ENCODE peak calls at places on chromosomes 12 and 14, in six cellular contexts. One of them, this sample, is unnamed.

GRCh38 chr14:94312481-94313246 is 10.5 kb downstream of the SERPINA6 start:
- DNase-seq in fibroblast of lung: no peak
- DNase-seq in PC-3: no peak
- DNase-seq in lower leg skin: no peak
- DNase-seq in RWPE1: peak
- DNase-seq in mucosa of descending colon: no peak
- DNase-seq in this sample: no peak

GRCh38 chr12:46370792-46371717 is 1.5 kb downstream of the SLC38A2 start:
- DNase-seq in lower leg skin: peak
- DNase-seq in PC-3: peak
- DNase-seq in fibroblast of lung: peak
- DNase-seq in mucosa of descending colon: peak
- DNase-seq in RWPE1: peak
- DNase-seq in this sample: peak

GRCh38 chr12:59808317-59808910 is 212.6 kb downstream of the SLC16A7 start:
- DNase-seq in RWPE1: peak
- DNase-seq in PC-3: peak
- DNase-seq in fibroblast of lung: peak
- DNase-seq in lower leg skin: no peak
- DNase-seq in mucosa of descending colon: peak
- DNase-seq in this sample: no peak

GRCh38 chr12:49538740-49539403 is at the start of gene KCNH3:
- DNase-seq in RWPE1: peak
- DNase-seq in mucosa of descending colon: peak
- DNase-seq in fibroblast of lung: peak
- DNase-seq in PC-3: peak
- DNase-seq in lower leg skin: peak
- DNase-seq in this sample: peak

GRCh38 chr14:54362759-54363437 is 33.9 kb upstream of the CDKN3 start:
- DNase-seq in lower leg skin: no peak
- DNase-seq in PC-3: no peak
- DNase-seq in RWPE1: no peak
- DNase-seq in fibroblast of lung: no peak
- DNase-seq in mucosa of descending colon: no peak
- DNase-seq in this sample: no peak

GRCh38 chr12:128806573-128806972 is 17.2 kb downstream of the SLC15A4 start:
- DNase-seq in lower leg skin: no peak
- DNase-seq in mucosa of descending colon: no peak
- DNase-seq in PC-3: no peak
- DNase-seq in fibroblast of lung: no peak
- DNase-seq in RWPE1: no peak
- DNase-seq in this sample: no peak

GRCh38 chr14:73811164-73811503 is 40.5 kb upstream of the PTGR2 start:
- DNase-seq in RWPE1: no peak
- DNase-seq in mucosa of descending colon: no peak
- DNase-seq in PC-3: no peak
- DNase-seq in fibroblast of lung: no peak
- DNase-seq in lower leg skin: no peak
- DNase-seq in this sample: no peak

GRCh38 chr12:64566882-64567517 is 43.3 kb upstream of the RASSF3 start:
- DNase-seq in RWPE1: no peak
- DNase-seq in fibroblast of lung: no peak
- DNase-seq in PC-3: no peak
- DNase-seq in lower leg skin: no peak
- DNase-seq in mucosa of descending colon: no peak
- DNase-seq in this sample: peak

GRCh38 chr12:32970465-32971110 is 74.0 kb upstream of the PKP2 start:
- DNase-seq in RWPE1: peak
- DNase-seq in PC-3: peak
- DNase-seq in mucosa of descending colon: no peak
- DNase-seq in lower leg skin: no peak
- DNase-seq in fibroblast of lung: no peak
- DNase-seq in this sample: no peak

GRCh38 chr14:89921896-89922548 is 32.5 kb downstream of the EFCAB11 start:
- DNase-seq in PC-3: peak
- DNase-seq in fibroblast of lung: peak
- DNase-seq in lower leg skin: no peak
- DNase-seq in mucosa of descending colon: no peak
- DNase-seq in RWPE1: peak
- DNase-seq in this sample: no peak

GRCh38 chr12:103326190-103326589 is 169.6 kb downstream of the C12orf42 start:
- DNase-seq in fibroblast of lung: no peak
- DNase-seq in RWPE1: peak
- DNase-seq in mucosa of descending colon: peak
- DNase-seq in PC-3: peak
- DNase-seq in lower leg skin: no peak
- DNase-seq in this sample: no peak

GRCh38 chr14:77039285-77040058 is 11.0 kb upstream of the IRF2BPL start:
- DNase-seq in RWPE1: no peak
- DNase-seq in mucosa of descending colon: no peak
- DNase-seq in lower leg skin: no peak
- DNase-seq in PC-3: no peak
- DNase-seq in fibroblast of lung: peak
- DNase-seq in this sample: no peak

DNA sequence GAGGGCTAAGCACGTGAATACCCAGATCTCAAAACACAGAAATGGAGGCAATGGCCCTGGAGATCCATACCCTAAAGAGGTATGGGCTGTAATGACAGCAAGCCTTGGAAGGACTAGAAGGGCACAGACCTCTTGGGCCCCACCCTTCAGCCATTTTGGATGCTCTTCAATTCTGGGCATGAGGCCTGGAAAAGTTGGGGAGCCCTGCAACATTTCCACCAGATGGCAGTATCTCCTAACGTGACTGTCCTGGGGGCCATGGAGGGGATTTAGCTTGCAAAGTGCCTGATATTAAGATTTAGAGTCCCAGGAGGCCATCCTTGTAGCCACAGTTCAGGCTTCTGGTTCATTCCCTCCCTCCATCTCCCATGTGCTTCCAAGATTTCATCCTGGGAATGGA is 30.2 kb downstream of the KCNA5 start:
- DNase-seq in fibroblast of lung: no peak
- DNase-seq in RWPE1: no peak
- DNase-seq in mucosa of descending colon: no peak
- DNase-seq in lower leg skin: no peak
- DNase-seq in PC-3: no peak
- DNase-seq in this sample: no peak
- TF ChIP-seq CTCF in fibroblast of lung: peak
- TF ChIP-seq CTCF in RWPE1: no peak
- TF ChIP-seq CTCF in mucosa of descending colon: no peak
- TF ChIP-seq CTCF in lower leg skin: no peak
- TF ChIP-seq CTCF in PC-3: peak
- TF ChIP-seq CTCF in this sample: peak

GRCh38 chr12:31804185-31804504 is 75.3 kb upstream of the AMN1 start:
- DNase-seq in RWPE1: no peak
- DNase-seq in fibroblast of lung: no peak
- DNase-seq in lower leg skin: no peak
- DNase-seq in PC-3: no peak
- DNase-seq in mucosa of descending colon: no peak
- DNase-seq in this sample: no peak
- TF ChIP-seq CTCF in RWPE1: no peak
- TF ChIP-seq CTCF in fibroblast of lung: no peak
- TF ChIP-seq CTCF in lower leg skin: no peak
- TF ChIP-seq CTCF in PC-3: no peak
- TF ChIP-seq CTCF in mucosa of descending colon: no peak
- TF ChIP-seq CTCF in this sample: no peak

GRCh38 chr12:51374346-51374745 is 16.9 kb downstream of the GALNT6 start:
- DNase-seq in lower leg skin: no peak
- DNase-seq in fibroblast of lung: no peak
- DNase-seq in mucosa of descending colon: no peak
- DNase-seq in RWPE1: no peak
- DNase-seq in PC-3: no peak
- DNase-seq in this sample: no peak

GRCh38 chr12:51378749-51379148 is 12.5 kb downstream of the GALNT6 start:
- DNase-seq in mucosa of descending colon: no peak
- DNase-seq in PC-3: no peak
- DNase-seq in lower leg skin: no peak
- DNase-seq in fibroblast of lung: no peak
- DNase-seq in RWPE1: no peak
- DNase-seq in this sample: no peak

GRCh38 chr12:51374856-51375255 is 16.4 kb downstream of the GALNT6 start:
- DNase-seq in fibroblast of lung: no peak
- DNase-seq in RWPE1: no peak
- DNase-seq in mucosa of descending colon: no peak
- DNase-seq in PC-3: no peak
- DNase-seq in lower leg skin: no peak
- DNase-seq in this sample: no peak

GRCh38 chr12:51379571-51379970 is 11.6 kb downstream of the GALNT6 start:
- DNase-seq in lower leg skin: no peak
- DNase-seq in mucosa of descending colon: no peak
- DNase-seq in PC-3: no peak
- DNase-seq in fibroblast of lung: no peak
- DNase-seq in RWPE1: no peak
- DNase-seq in this sample: no peak

DNA sequence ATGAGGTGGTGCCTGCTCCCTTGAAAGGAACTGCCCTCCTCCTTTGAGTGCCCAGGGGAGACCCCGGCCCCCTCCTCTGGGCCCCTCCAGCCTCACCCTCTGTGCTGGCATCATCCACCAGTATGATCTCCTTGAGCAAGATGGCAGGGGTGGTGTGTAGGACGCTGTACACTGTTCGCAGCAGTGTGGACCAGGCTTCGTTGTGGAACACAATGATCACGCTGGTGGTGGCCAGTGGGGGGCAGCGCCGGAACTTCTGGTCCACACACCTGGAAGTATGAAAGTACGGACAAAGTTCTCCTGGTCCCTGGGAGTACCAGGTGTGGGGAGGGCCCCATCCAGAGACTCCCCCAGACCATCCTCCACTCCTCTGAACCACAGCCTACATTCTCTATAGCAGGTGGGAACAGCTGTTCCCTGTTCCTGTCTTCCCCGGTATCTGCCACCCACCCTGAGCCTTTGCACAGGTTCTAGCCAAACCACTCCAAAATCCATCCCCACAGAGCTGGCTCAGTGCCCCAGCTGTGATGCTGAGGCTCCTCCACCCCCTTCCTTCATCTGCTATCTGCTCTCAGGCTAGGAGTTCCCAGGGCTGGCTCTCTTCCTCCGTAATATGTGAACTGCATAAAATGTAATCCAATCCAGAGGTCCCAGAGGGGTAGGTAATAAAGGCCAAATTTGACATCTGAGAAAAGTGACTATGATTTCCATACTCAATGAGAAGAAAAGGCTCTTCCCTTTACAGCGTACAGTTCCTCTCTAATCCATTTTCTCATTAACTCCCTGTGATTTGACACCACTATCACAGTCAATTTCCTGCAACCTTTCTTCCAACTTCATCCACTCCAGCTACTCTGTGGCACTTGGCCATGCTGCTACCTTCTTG is 13.9 kb downstream of the GALNT6 start:
- DNase-seq in RWPE1: no peak
- DNase-seq in mucosa of descending colon: no peak
- DNase-seq in fibroblast of lung: no peak
- DNase-seq in lower leg skin: no peak
- DNase-seq in PC-3: no peak
- DNase-seq in this sample: no peak
- TF ChIP-seq CTCF in RWPE1: no peak
- TF ChIP-seq CTCF in mucosa of descending colon: no peak
- TF ChIP-seq CTCF in fibroblast of lung: no peak
- TF ChIP-seq CTCF in lower leg skin: no peak
- TF ChIP-seq CTCF in PC-3: peak
- TF ChIP-seq CTCF in this sample: no peak

GRCh38 chr14:70954068-70954467 is 46.8 kb downstream of the PCNX1 start:
- DNase-seq in PC-3: no peak
- DNase-seq in mucosa of descending colon: no peak
- DNase-seq in RWPE1: no peak
- DNase-seq in lower leg skin: no peak
- DNase-seq in fibroblast of lung: no peak
- DNase-seq in this sample: no peak

GRCh38 chr14:70952485-70952884 is 45.2 kb downstream of the PCNX1 start:
- DNase-seq in fibroblast of lung: no peak
- DNase-seq in RWPE1: no peak
- DNase-seq in mucosa of descending colon: no peak
- DNase-seq in lower leg skin: no peak
- DNase-seq in PC-3: no peak
- DNase-seq in this sample: no peak

GRCh38 chr14:70957710-70958109 is 50.5 kb downstream of the PCNX1 start:
- DNase-seq in RWPE1: no peak
- DNase-seq in fibroblast of lung: no peak
- DNase-seq in mucosa of descending colon: no peak
- DNase-seq in PC-3: no peak
- DNase-seq in lower leg skin: no peak
- DNase-seq in this sample: no peak

GRCh38 chr14:70956511-70956910 is 49.3 kb downstream of the PCNX1 start:
- DNase-seq in lower leg skin: no peak
- DNase-seq in fibroblast of lung: no peak
- DNase-seq in mucosa of descending colon: no peak
- DNase-seq in PC-3: no peak
- DNase-seq in RWPE1: no peak
- DNase-seq in this sample: no peak

GRCh38 chr14:70955543-70956480 is 48.6 kb downstream of the PCNX1 start:
- DNase-seq in mucosa of descending colon: no peak
- DNase-seq in fibroblast of lung: no peak
- DNase-seq in lower leg skin: no peak
- DNase-seq in PC-3: peak
- DNase-seq in RWPE1: peak
- DNase-seq in this sample: no peak
- TF ChIP-seq CTCF in mucosa of descending colon: no peak
- TF ChIP-seq CTCF in fibroblast of lung: peak
- TF ChIP-seq CTCF in lower leg skin: no peak
- TF ChIP-seq CTCF in PC-3: peak
- TF ChIP-seq CTCF in RWPE1: peak
- TF ChIP-seq CTCF in this sample: peak

GRCh38 chr12:89267404-89267803 is 84.9 kb downstream of the DUSP6 start:
- DNase-seq in RWPE1: no peak
- DNase-seq in lower leg skin: no peak
- DNase-seq in mucosa of descending colon: no peak
- DNase-seq in fibroblast of lung: no peak
- DNase-seq in PC-3: peak
- DNase-seq in this sample: no peak

GRCh38 chr12:89263874-89264273 is 88.4 kb downstream of the DUSP6 start:
- DNase-seq in fibroblast of lung: no peak
- DNase-seq in RWPE1: no peak
- DNase-seq in lower leg skin: no peak
- DNase-seq in mucosa of descending colon: no peak
- DNase-seq in PC-3: no peak
- DNase-seq in this sample: no peak

GRCh38 chr12:89273525-89273924 is 78.8 kb downstream of the DUSP6 start:
- DNase-seq in RWPE1: no peak
- DNase-seq in fibroblast of lung: no peak
- DNase-seq in lower leg skin: no peak
- DNase-seq in PC-3: no peak
- DNase-seq in mucosa of descending colon: no peak
- DNase-seq in this sample: no peak

GRCh38 chr12:89270548-89270947 is 81.8 kb downstream of the DUSP6 start:
- DNase-seq in PC-3: no peak
- DNase-seq in fibroblast of lung: no peak
- DNase-seq in mucosa of descending colon: no peak
- DNase-seq in RWPE1: no peak
- DNase-seq in lower leg skin: no peak
- DNase-seq in this sample: no peak

GRCh38 chr12:89269184-89269583 is 83.1 kb downstream of the DUSP6 start:
- DNase-seq in mucosa of descending colon: no peak
- DNase-seq in fibroblast of lung: no peak
- DNase-seq in lower leg skin: no peak
- DNase-seq in RWPE1: no peak
- DNase-seq in PC-3: no peak
- DNase-seq in this sample: no peak
- TF ChIP-seq CTCF in mucosa of descending colon: no peak
- TF ChIP-seq CTCF in fibroblast of lung: no peak
- TF ChIP-seq CTCF in lower leg skin: no peak
- TF ChIP-seq CTCF in RWPE1: no peak
- TF ChIP-seq CTCF in PC-3: no peak
- TF ChIP-seq CTCF in this sample: no peak

GRCh38 chr12:107580750-107581529 is 104.7 kb upstream of the PWP1 start:
- DNase-seq in lower leg skin: no peak
- DNase-seq in PC-3: no peak
- DNase-seq in RWPE1: no peak
- DNase-seq in fibroblast of lung: peak
- DNase-seq in mucosa of descending colon: no peak
- DNase-seq in this sample: peak
- TF ChIP-seq CTCF in lower leg skin: no peak
- TF ChIP-seq CTCF in PC-3: no peak
- TF ChIP-seq CTCF in RWPE1: no peak
- TF ChIP-seq CTCF in fibroblast of lung: no peak
- TF ChIP-seq CTCF in mucosa of descending colon: no peak
- TF ChIP-seq CTCF in this sample: no peak